ENCODE peak calls at places on chromosome 4, in six cellular contexts. One of them, this sample, is unnamed.

GRCh38 chr4:10787365-10787764 is 102.8 kb upstream of the CLNK start:
- DNase-seq in NCI-H345: no peak
- DNase-seq in neuronal stem cell: no peak
- DNase-seq in activated CD4-positive, alpha-beta memory T cell treated with anti-CD3 and anti-CD28 coated beads for 36 hours: no peak
- DNase-seq in stimulated activated CD4-positive, alpha-beta T cell treated with anti-CD3 and anti-CD28 coated beads, TNF-alpha, amount 100 ng/mL, for 4 hours: no peak
- DNase-seq in amniotic epithelial cell: no peak
- DNase-seq in this sample: no peak

GRCh38 chr4:2009651-2010233 is 968 bp upstream of the NELFA start:
- DNase-seq in NCI-H345: peak
- DNase-seq in neuronal stem cell: no peak
- DNase-seq in activated CD4-positive, alpha-beta memory T cell treated with anti-CD3 and anti-CD28 coated beads for 36 hours: peak
- DNase-seq in stimulated activated CD4-positive, alpha-beta T cell treated with anti-CD3 and anti-CD28 coated beads, TNF-alpha, amount 100 ng/mL, for 4 hours: peak
- DNase-seq in amniotic epithelial cell: peak
- DNase-seq in this sample: peak

GRCh38 chr4:151711680-151712079 is 49.1 kb downstream of the GATB start:
- DNase-seq in NCI-H345: no peak
- DNase-seq in neuronal stem cell: no peak
- DNase-seq in activated CD4-positive, alpha-beta memory T cell treated with anti-CD3 and anti-CD28 coated beads for 36 hours: no peak
- DNase-seq in stimulated activated CD4-positive, alpha-beta T cell treated with anti-CD3 and anti-CD28 coated beads, TNF-alpha, amount 100 ng/mL, for 4 hours: no peak
- DNase-seq in amniotic epithelial cell: no peak
- DNase-seq in this sample: no peak

GRCh38 chr4:68267433-68267944 is 22.0 kb upstream of the TMPRSS11B start:
- DNase-seq in NCI-H345: no peak
- DNase-seq in neuronal stem cell: no peak
- DNase-seq in activated CD4-positive, alpha-beta memory T cell treated with anti-CD3 and anti-CD28 coated beads for 36 hours: no peak
- DNase-seq in stimulated activated CD4-positive, alpha-beta T cell treated with anti-CD3 and anti-CD28 coated beads, TNF-alpha, amount 100 ng/mL, for 4 hours: no peak
- DNase-seq in amniotic epithelial cell: peak
- DNase-seq in this sample: no peak

GRCh38 chr4:2753444-2753843 is 2.7 kb downstream of the TNIP2 start:
- DNase-seq in NCI-H345: no peak
- DNase-seq in neuronal stem cell: no peak
- DNase-seq in activated CD4-positive, alpha-beta memory T cell treated with anti-CD3 and anti-CD28 coated beads for 36 hours: no peak
- DNase-seq in stimulated activated CD4-positive, alpha-beta T cell treated with anti-CD3 and anti-CD28 coated beads, TNF-alpha, amount 100 ng/mL, for 4 hours: no peak
- DNase-seq in amniotic epithelial cell: no peak
- DNase-seq in this sample: no peak

GRCh38 chr4:127304356-127304755 is 328.4 kb upstream of the INTU start:
- DNase-seq in NCI-H345: no peak
- DNase-seq in neuronal stem cell: no peak
- DNase-seq in activated CD4-positive, alpha-beta memory T cell treated with anti-CD3 and anti-CD28 coated beads for 36 hours: no peak
- DNase-seq in stimulated activated CD4-positive, alpha-beta T cell treated with anti-CD3 and anti-CD28 coated beads, TNF-alpha, amount 100 ng/mL, for 4 hours: no peak
- DNase-seq in amniotic epithelial cell: no peak
- DNase-seq in this sample: no peak

GRCh38 chr4:5647351-5647750 is 61.0 kb downstream of the EVC2 start:
- DNase-seq in NCI-H345: no peak
- DNase-seq in neuronal stem cell: no peak
- DNase-seq in activated CD4-positive, alpha-beta memory T cell treated with anti-CD3 and anti-CD28 coated beads for 36 hours: no peak
- DNase-seq in stimulated activated CD4-positive, alpha-beta T cell treated with anti-CD3 and anti-CD28 coated beads, TNF-alpha, amount 100 ng/mL, for 4 hours: no peak
- DNase-seq in amniotic epithelial cell: no peak
- DNase-seq in this sample: no peak

GRCh38 chr4:184382189-184382846 is 92.0 kb downstream of the IRF2 start:
- DNase-seq in NCI-H345: peak
- DNase-seq in neuronal stem cell: no peak
- DNase-seq in activated CD4-positive, alpha-beta memory T cell treated with anti-CD3 and anti-CD28 coated beads for 36 hours: peak
- DNase-seq in stimulated activated CD4-positive, alpha-beta T cell treated with anti-CD3 and anti-CD28 coated beads, TNF-alpha, amount 100 ng/mL, for 4 hours: no peak
- DNase-seq in amniotic epithelial cell: no peak
- DNase-seq in this sample: no peak

GRCh38 chr4:139651282-139652194 is 14.1 kb upstream of the MGST2 start:
- DNase-seq in NCI-H345: peak
- DNase-seq in neuronal stem cell: peak
- DNase-seq in activated CD4-positive, alpha-beta memory T cell treated with anti-CD3 and anti-CD28 coated beads for 36 hours: peak
- DNase-seq in stimulated activated CD4-positive, alpha-beta T cell treated with anti-CD3 and anti-CD28 coated beads, TNF-alpha, amount 100 ng/mL, for 4 hours: peak
- DNase-seq in amniotic epithelial cell: peak
- DNase-seq in this sample: peak

GRCh38 chr4:175614880-175615279 is 197.2 kb downstream of the GPM6A start:
- DNase-seq in NCI-H345: no peak
- DNase-seq in neuronal stem cell: no peak
- DNase-seq in activated CD4-positive, alpha-beta memory T cell treated with anti-CD3 and anti-CD28 coated beads for 36 hours: no peak
- DNase-seq in stimulated activated CD4-positive, alpha-beta T cell treated with anti-CD3 and anti-CD28 coated beads, TNF-alpha, amount 100 ng/mL, for 4 hours: no peak
- DNase-seq in amniotic epithelial cell: no peak
- DNase-seq in this sample: no peak

GRCh38 chr4:1019726-1020470 is 8.5 kb downstream of the FGFRL1 start:
- DNase-seq in NCI-H345: no peak
- DNase-seq in neuronal stem cell: no peak
- DNase-seq in activated CD4-positive, alpha-beta memory T cell treated with anti-CD3 and anti-CD28 coated beads for 36 hours: no peak
- DNase-seq in stimulated activated CD4-positive, alpha-beta T cell treated with anti-CD3 and anti-CD28 coated beads, TNF-alpha, amount 100 ng/mL, for 4 hours: no peak
- DNase-seq in amniotic epithelial cell: no peak
- DNase-seq in this sample: no peak

GRCh38 chr4:121950680-121951569 is 935 bp downstream of the TRPC3 start:
- DNase-seq in NCI-H345: peak
- DNase-seq in neuronal stem cell: peak
- DNase-seq in activated CD4-positive, alpha-beta memory T cell treated with anti-CD3 and anti-CD28 coated beads for 36 hours: peak
- DNase-seq in stimulated activated CD4-positive, alpha-beta T cell treated with anti-CD3 and anti-CD28 coated beads, TNF-alpha, amount 100 ng/mL, for 4 hours: no peak
- DNase-seq in amniotic epithelial cell: peak
- DNase-seq in this sample: no peak

GRCh38 chr4:6520978-6521377 is 48.6 kb upstream of the PPP2R2C start:
- DNase-seq in NCI-H345: no peak
- DNase-seq in neuronal stem cell: no peak
- DNase-seq in activated CD4-positive, alpha-beta memory T cell treated with anti-CD3 and anti-CD28 coated beads for 36 hours: no peak
- DNase-seq in stimulated activated CD4-positive, alpha-beta T cell treated with anti-CD3 and anti-CD28 coated beads, TNF-alpha, amount 100 ng/mL, for 4 hours: no peak
- DNase-seq in amniotic epithelial cell: no peak
- DNase-seq in this sample: no peak

GRCh38 chr4:151013491-151013890 is 1.6 kb downstream of the LRBA start:
- DNase-seq in NCI-H345: no peak
- DNase-seq in neuronal stem cell: no peak
- DNase-seq in activated CD4-positive, alpha-beta memory T cell treated with anti-CD3 and anti-CD28 coated beads for 36 hours: no peak
- DNase-seq in stimulated activated CD4-positive, alpha-beta T cell treated with anti-CD3 and anti-CD28 coated beads, TNF-alpha, amount 100 ng/mL, for 4 hours: no peak
- DNase-seq in amniotic epithelial cell: no peak
- DNase-seq in this sample: no peak

GRCh38 chr4:85153221-85153620 is 186.7 kb upstream of the WDFY3 start:
- DNase-seq in NCI-H345: no peak
- DNase-seq in neuronal stem cell: no peak
- DNase-seq in activated CD4-positive, alpha-beta memory T cell treated with anti-CD3 and anti-CD28 coated beads for 36 hours: no peak
- DNase-seq in stimulated activated CD4-positive, alpha-beta T cell treated with anti-CD3 and anti-CD28 coated beads, TNF-alpha, amount 100 ng/mL, for 4 hours: no peak
- DNase-seq in amniotic epithelial cell: no peak
- DNase-seq in this sample: no peak

GRCh38 chr4:1593038-1593417 is 91.1 kb downstream of the FAM53A start:
- DNase-seq in NCI-H345: no peak
- DNase-seq in neuronal stem cell: no peak
- DNase-seq in activated CD4-positive, alpha-beta memory T cell treated with anti-CD3 and anti-CD28 coated beads for 36 hours: no peak
- DNase-seq in stimulated activated CD4-positive, alpha-beta T cell treated with anti-CD3 and anti-CD28 coated beads, TNF-alpha, amount 100 ng/mL, for 4 hours: no peak
- DNase-seq in amniotic epithelial cell: no peak
- DNase-seq in this sample: no peak

GRCh38 chr4:4849106-4849505 is 10.4 kb upstream of the MSX1 start:
- DNase-seq in NCI-H345: no peak
- DNase-seq in neuronal stem cell: no peak
- DNase-seq in activated CD4-positive, alpha-beta memory T cell treated with anti-CD3 and anti-CD28 coated beads for 36 hours: no peak
- DNase-seq in stimulated activated CD4-positive, alpha-beta T cell treated with anti-CD3 and anti-CD28 coated beads, TNF-alpha, amount 100 ng/mL, for 4 hours: no peak
- DNase-seq in amniotic epithelial cell: no peak
- DNase-seq in this sample: no peak

GRCh38 chr4:30844861-30845582 is 124.9 kb downstream of the PCDH7 start:
- DNase-seq in NCI-H345: no peak
- DNase-seq in neuronal stem cell: no peak
- DNase-seq in activated CD4-positive, alpha-beta memory T cell treated with anti-CD3 and anti-CD28 coated beads for 36 hours: no peak
- DNase-seq in stimulated activated CD4-positive, alpha-beta T cell treated with anti-CD3 and anti-CD28 coated beads, TNF-alpha, amount 100 ng/mL, for 4 hours: no peak
- DNase-seq in amniotic epithelial cell: peak
- DNase-seq in this sample: no peak

GRCh38 chr4:54316139-54316538 is 87.0 kb downstream of the PDGFRA start:
- DNase-seq in NCI-H345: no peak
- DNase-seq in neuronal stem cell: no peak
- DNase-seq in activated CD4-positive, alpha-beta memory T cell treated with anti-CD3 and anti-CD28 coated beads for 36 hours: no peak
- DNase-seq in stimulated activated CD4-positive, alpha-beta T cell treated with anti-CD3 and anti-CD28 coated beads, TNF-alpha, amount 100 ng/mL, for 4 hours: no peak
- DNase-seq in amniotic epithelial cell: no peak
- DNase-seq in this sample: no peak

GRCh38 chr4:186307497-186307896 is 41.5 kb downstream of the F11 start:
- DNase-seq in NCI-H345: no peak
- DNase-seq in neuronal stem cell: no peak
- DNase-seq in activated CD4-positive, alpha-beta memory T cell treated with anti-CD3 and anti-CD28 coated beads for 36 hours: no peak
- DNase-seq in stimulated activated CD4-positive, alpha-beta T cell treated with anti-CD3 and anti-CD28 coated beads, TNF-alpha, amount 100 ng/mL, for 4 hours: no peak
- DNase-seq in amniotic epithelial cell: no peak
- DNase-seq in this sample: no peak

GRCh38 chr4:39942507-39942906 is 35.2 kb downstream of the PDS5A start:
- DNase-seq in NCI-H345: no peak
- DNase-seq in neuronal stem cell: no peak
- DNase-seq in activated CD4-positive, alpha-beta memory T cell treated with anti-CD3 and anti-CD28 coated beads for 36 hours: no peak
- DNase-seq in stimulated activated CD4-positive, alpha-beta T cell treated with anti-CD3 and anti-CD28 coated beads, TNF-alpha, amount 100 ng/mL, for 4 hours: no peak
- DNase-seq in amniotic epithelial cell: no peak
- DNase-seq in this sample: no peak

GRCh38 chr4:3802571-3803474 is 36.6 kb downstream of the ADRA2C start:
- DNase-seq in NCI-H345: peak
- DNase-seq in neuronal stem cell: no peak
- DNase-seq in activated CD4-positive, alpha-beta memory T cell treated with anti-CD3 and anti-CD28 coated beads for 36 hours: no peak
- DNase-seq in stimulated activated CD4-positive, alpha-beta T cell treated with anti-CD3 and anti-CD28 coated beads, TNF-alpha, amount 100 ng/mL, for 4 hours: no peak
- DNase-seq in amniotic epithelial cell: no peak
- DNase-seq in this sample: no peak